ENCODE peak calls at places on chromosomes 7 and 10, in five cellular contexts. Y is GM13976; U is effector memory CD4-positive, alpha-beta T cell; S is CD4-positive, alpha-beta memory T cell; V is activated gamma-delta T cell. T is an unnamed sample.

GRCh38 chr7:149440222-149440621 is 20.6 kb downstream of the ZNF777 start:
- DNase-seq in U (no peak), S (no peak), Y (no peak), V (no peak), T (no peak)

GRCh38 chr10:123640016-123640535 is 26.1 kb upstream of the GPR26 start:
- DNase-seq in U (no peak), Y (no peak), S (no peak), V (no peak), T (no peak)

GRCh38 chr10:56487746-56488145 is 126.7 kb upstream of the ZWINT start:
- DNase-seq in Y (no peak), U (no peak), S (no peak), V (no peak), T (no peak)

GRCh38 chr10:123651421-123652047 is 14.6 kb upstream of the GPR26 start:
- DNase-seq in U (no peak), V (no peak), Y (no peak), S (no peak), T (no peak)

GRCh38 chr7:5692845-5693278 is 88.6 kb downstream of the RNF216 start:
- DNase-seq in U (no peak), Y (no peak), V (no peak), S (no peak), T (no peak)

GRCh38 chr7:17020250-17020649 is 138.5 kb upstream of the AGR3 start:
- DNase-seq in V (no peak), S (no peak), U (no peak), Y (no peak), T (no peak)

GRCh38 chr10:94279835-94280709 is 82.7 kb downstream of the NOC3L start:
- DNase-seq in U (no peak), Y (peak), V (no peak), S (peak), T (peak)

GRCh38 chr10:61153766-61154165 is 209.8 kb upstream of the RHOBTB1 start:
- DNase-seq in Y (no peak), V (no peak), U (no peak), S (no peak), T (no peak)

T was measured in B cell.